ENCODE peak calls at places on chromosomes 4 and X, in ten cellular contexts. A, R, V, C, K, L, M, H, G and B are unnamed samples.

GRCh38 chr4:113768952-113769351 is 7.4 kb upstream of the CAMK2D start:
- DNase-seq in A (no peak), R (no peak), V (no peak), C (no peak), K (no peak), L (no peak), M (no peak), H (no peak), G (no peak), B (no peak)

GRCh38 chr4:61277785-61278184 is 77.7 kb downstream of the ADGRL3 start:
- DNase-seq in A (no peak), R (no peak), V (no peak), C (no peak), K (no peak), L (no peak), M (no peak), H (peak; percentile 50), G (peak; percentile 13), B (no peak)

GRCh38 chr4:41874398-41874797 is 60.8 kb upstream of the TMEM33 start:
- DNase-seq in A (no peak), R (no peak), V (no peak), C (no peak), K (no peak), L (no peak), M (no peak), H (no peak), G (no peak), B (no peak)

GRCh38 chr4:3805731-3806130 is 39.5 kb downstream of the ADRA2C start:
- DNase-seq in A (no peak), R (no peak), V (no peak), C (no peak), K (no peak), L (no peak), M (no peak), H (no peak), G (no peak), B (no peak)

GRCh38 chr4:104986306-104986705 is 160.4 kb upstream of the TET2 start:
- DNase-seq in A (no peak), R (no peak), V (no peak), C (no peak), K (no peak), L (no peak), M (no peak), H (no peak), G (no peak), B (no peak)

GRCh38 chr4:73603307-73603710 is 16.9 kb downstream of the RASSF6 start:
- DNase-seq in A (no peak), R (no peak), V (no peak), C (no peak), K (no peak), L (no peak), M (no peak), H (no peak), G (peak; percentile 86), B (peak; percentile 49)

GRCh38 chr4:109406337-109406931 is 27.2 kb upstream of the SEC24B start:
- DNase-seq in A (peak; percentile 77), R (no peak), V (peak; percentile 23), C (no peak), K (no peak), L (no peak), M (peak; percentile 33), H (peak; percentile 56), G (peak; percentile 74), B (peak; percentile 75)

GRCh38 chrX:108494416-108495095 is 54.9 kb downstream of the COL4A5 start:
- DNase-seq in A (no peak), R (no peak), V (no peak), C (no peak), K (no peak), L (no peak), M (no peak), H (no peak), G (peak; percentile 45), B (peak; percentile 22)

GRCh38 chr4:52550186-52550585 is 108.9 kb downstream of the USP46 start:
- DNase-seq in A (no peak), R (no peak), V (no peak), C (no peak), K (no peak), L (no peak), M (no peak), H (no peak), G (no peak), B (no peak)

GRCh38 chrX:151183912-151184565 is 7.7 kb downstream of the GPR50 start:
- DNase-seq in A (no peak), R (no peak), V (no peak), C (no peak), K (no peak), L (no peak), M (no peak), H (no peak), G (no peak), B (no peak)

GRCh38 chr4:120718979-120719566 is 203.5 kb downstream of the PRDM5 start:
- DNase-seq in A (peak; percentile 31), R (no peak), V (peak; percentile 10), C (no peak), K (no peak), L (no peak), M (peak; percentile 9), H (no peak), G (peak; percentile 42), B (peak; percentile 38)

DNA sequence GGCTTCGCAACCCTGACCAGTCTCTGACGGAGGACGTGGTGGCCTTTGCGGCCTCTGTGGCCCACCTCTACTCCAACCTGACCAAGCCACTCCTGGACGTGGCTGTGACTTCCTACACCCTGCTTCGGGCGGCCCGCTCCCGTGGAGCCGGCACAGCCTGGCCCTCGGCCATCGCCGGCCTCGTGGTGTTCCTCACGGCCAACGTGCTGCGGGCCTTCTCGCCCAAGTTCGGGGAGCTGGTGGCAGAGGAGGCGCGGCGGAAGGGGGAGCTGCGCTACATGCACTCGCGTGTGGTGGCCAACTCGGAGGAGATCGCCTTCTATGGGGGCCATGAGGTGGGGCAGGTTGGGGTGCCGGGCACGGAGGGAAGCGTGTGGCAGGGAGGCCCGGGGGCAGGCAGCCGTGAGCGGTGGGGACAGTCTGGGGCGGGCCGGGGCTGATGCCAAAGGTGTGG is 1.2 kb downstream of the ABCD1 start:
- DNase-seq in A (no peak), R (no peak), V (no peak), C (no peak), K (peak; percentile 21), L (no peak), M (no peak), H (no peak), G (no peak), B (no peak)
- H3K4me3 ChIP-seq in A (peak overlapping the region; percentile 15), R (no peak overlapping the region), V (no peak overlapping the region), C (peak overlapping the region; percentile 81), K (peak overlapping the region; percentile 5), L (no peak overlapping the region), M (no peak overlapping the region), H (peak overlapping the region; percentile 62), G (no peak overlapping the region), B (no peak overlapping the region)

GRCh38 chr4:48169636-48170035 is 35.6 kb upstream of the TXK start:
- DNase-seq in A (no peak), R (no peak), V (no peak), C (no peak), K (no peak), L (no peak), M (no peak), H (no peak), G (no peak), B (no peak)
- H3K4me3 ChIP-seq in A (no peak overlapping the region), R (no peak overlapping the region), V (no peak overlapping the region), C (no peak overlapping the region), K (no peak overlapping the region), L (no peak overlapping the region), M (no peak overlapping the region), H (no peak overlapping the region), G (no peak overlapping the region), B (no peak overlapping the region)

GRCh38 chr4:80072607-80073361 is at the start of gene ANTXR2:
- DNase-seq in A (peak; percentile 83), R (peak; percentile 70), V (peak; percentile 81), C (peak; percentile 94), K (peak; percentile 85), L (peak; percentile 76), M (peak; percentile 79), H (peak; percentile 53), G (peak; percentile 98), B (peak; percentile 99)

GRCh38 chr4:80069108-80069836 is 3.8 kb downstream of the ANTXR2 start:
- DNase-seq in A (no peak), R (no peak), V (no peak), C (no peak), K (no peak), L (no peak), M (no peak), H (no peak), G (no peak), B (peak; percentile 15)

GRCh38 chr4:80071643-80072606 is 1.1 kb downstream of the ANTXR2 start:
- DNase-seq in A (no peak), R (peak; percentile 47), V (no peak), C (peak; percentile 47), K (peak; percentile 26), L (peak; percentile 69), M (peak; percentile 29), H (no peak), G (peak; percentile 39), B (no peak)

GRCh38 chr4:80069837-80070788 is 2.9 kb downstream of the ANTXR2 start:
- DNase-seq in A (no peak), R (no peak), V (no peak), C (no peak), K (no peak), L (no peak), M (no peak), H (no peak), G (peak; percentile 22), B (no peak)

DNA sequence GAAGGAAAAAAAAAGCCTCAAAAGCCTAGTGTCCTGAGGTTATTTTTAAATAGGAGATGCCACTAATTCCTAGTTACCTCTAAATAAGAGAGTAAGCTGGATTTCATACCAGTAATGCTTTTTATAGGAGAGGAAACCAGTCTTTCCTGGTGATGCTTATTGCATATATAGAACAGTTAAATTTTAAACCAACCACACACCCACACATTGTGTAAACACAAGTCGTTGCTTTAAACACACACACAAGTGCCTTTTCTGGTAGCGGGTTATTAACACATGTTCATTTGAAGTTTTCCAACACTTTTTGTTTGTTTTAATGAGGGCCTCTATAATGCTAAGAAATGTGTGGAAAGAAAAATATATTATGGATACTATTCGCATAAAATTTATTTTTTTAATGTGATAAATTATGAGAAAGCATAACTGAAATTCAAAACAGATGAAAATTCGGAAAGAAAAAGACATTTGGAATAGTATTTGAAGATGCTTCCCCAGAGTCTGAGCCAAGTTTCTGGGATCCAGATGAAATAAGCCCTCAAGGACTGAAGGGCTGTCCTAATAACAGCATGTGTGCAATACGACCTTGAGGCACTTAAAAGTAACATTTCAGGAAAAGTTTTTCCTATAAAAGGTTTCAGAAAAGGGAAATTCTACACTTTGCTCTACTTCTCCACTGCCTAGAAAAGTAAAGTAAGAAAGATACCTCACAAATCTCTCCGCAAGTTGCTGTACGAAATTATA is 2.0 kb downstream of the ANTXR2 start:
- DNase-seq in A (no peak), R (no peak), V (no peak), C (no peak), K (no peak), L (no peak), M (no peak), H (no peak), G (peak; percentile 22), B (no peak)
- H3K4me3 ChIP-seq in A (peak overlapping the region; percentile 91), R (no peak overlapping the region), V (peak overlapping the region; percentile 82), C (peak overlapping the region; percentile 87), K (peak overlapping the region; percentile 86), L (no peak overlapping the region), M (peak overlapping the region; percentile 3), H (no peak overlapping the region), G (peak overlapping the region; percentile 87), B (peak overlapping the region; percentile 97)

DNA sequence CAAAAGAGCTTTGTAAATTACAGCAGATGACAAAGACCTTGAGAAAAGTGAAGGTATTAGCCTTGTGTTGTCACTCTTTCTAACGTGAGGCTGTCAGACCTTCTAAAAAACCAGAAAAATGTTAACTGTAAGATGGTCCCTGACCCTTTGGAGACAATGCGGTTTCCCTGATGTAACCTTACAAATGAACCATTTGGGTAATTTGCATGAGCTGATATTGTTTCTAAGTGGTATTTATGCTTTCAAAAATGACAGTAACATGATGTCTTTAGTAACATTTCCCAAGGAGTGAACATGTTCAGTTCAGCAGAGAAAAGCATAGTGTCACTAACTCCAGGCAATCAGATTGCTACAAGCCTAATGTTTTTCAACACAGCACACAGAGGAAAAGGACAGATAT is 434.6 kb downstream of the KCNIP4 start:
- DNase-seq in A (no peak), R (no peak), V (no peak), C (no peak), K (no peak), L (no peak), M (no peak), H (no peak), G (no peak), B (no peak)
- H3K4me3 ChIP-seq in A (no peak overlapping the region), R (no peak overlapping the region), V (no peak overlapping the region), C (no peak overlapping the region), K (no peak overlapping the region), L (no peak overlapping the region), M (no peak overlapping the region), H (no peak overlapping the region), G (no peak overlapping the region), B (no peak overlapping the region)